ENCODE peak calls at places on chromosomes 1 and 21, in seven cellular contexts. M is stomach, J is K562, A is SK-N-SH, H is transverse colon, P is GM12878, L is H1. D is an unnamed sample.
A peak's percentile ranks its signal among the peaks of the same experiment; 100 is the strongest.

GRCh38 chr1:155504207-155504606 is 58.4 kb downstream of the ASH1L start:
- DNase-seq in M (no peak), J (peak; percentile 31), A (peak; percentile 50), H (no peak), P (no peak), L (no peak), D (no peak)

GRCh38 chr1:65476327-65476726 is 55.9 kb downstream of the LEPR start:
- DNase-seq in M (no peak), J (no peak), A (no peak), H (no peak), P (no peak), L (no peak), D (no peak)

GRCh38 chr1:44947060-44947773 is 39.2 kb downstream of the EIF2B3 start:
- DNase-seq in M (no peak), J (no peak), A (peak; percentile 70), H (no peak), P (no peak), L (no peak), D (no peak)

GRCh38 chr1:182368903-182369302 is 22.7 kb downstream of the GLUL start:
- DNase-seq in M (no peak), J (no peak), A (no peak), H (no peak), P (no peak), L (no peak), D (no peak)

GRCh38 chr1:183898001-183898396 is 93.1 kb downstream of the RGL1 start:
- DNase-seq in M (no peak), J (no peak), A (no peak), H (no peak), P (no peak), L (no peak), D (no peak)

GRCh38 chr1:64550505-64550904 is 80.6 kb downstream of the CACHD1 start:
- DNase-seq in M (no peak), J (no peak), A (no peak), H (no peak), P (no peak), L (no peak), D (no peak)

GRCh38 chr21:45076245-45076661 is 1.9 kb downstream of the ADARB1 start:
- DNase-seq in M (peak; percentile 17), J (no peak), A (no peak), H (no peak), P (no peak), L (no peak), D (peak; percentile 38)

GRCh38 chr1:43549921-43550597 is 19.4 kb downstream of the PTPRF start:
- DNase-seq in M (peak; percentile 95), J (peak; percentile 84), A (no peak), H (peak; percentile 92), P (no peak), L (peak; percentile 88), D (peak; percentile 74)

GRCh38 chr21:33026878-33027400 is 1.2 kb downstream of the OLIG2 start:
- DNase-seq in M (no peak), J (no peak), A (no peak), H (no peak), P (no peak), L (peak; percentile 72), D (peak; percentile 56)

GRCh38 chr21:37675202-37675801 is 241.0 kb downstream of the KCNJ6 start:
- DNase-seq in M (peak; percentile 71), J (peak; percentile 73), A (peak; percentile 80), H (peak; percentile 45), P (no peak), L (peak; percentile 96), D (peak; percentile 74)

GRCh38 chr1:156437465-156437864 is 63.1 kb downstream of the MEF2D start:
- DNase-seq in M (no peak), J (no peak), A (no peak), H (no peak), P (no peak), L (no peak), D (no peak)

GRCh38 chr1:175597969-175598765 is 145.2 kb downstream of the TNR start:
- DNase-seq in M (no peak), J (no peak), A (no peak), H (no peak), P (peak; percentile 51), L (no peak), D (no peak)

GRCh38 chr1:214276786-214277185 is 4.2 kb upstream of the SMYD2 start:
- DNase-seq in M (no peak), J (no peak), A (no peak), H (no peak), P (no peak), L (no peak), D (no peak)

GRCh38 chr1:232150770-232151548 is 479.0 kb downstream of the SIPA1L2 start:
- DNase-seq in M (no peak), J (no peak), A (no peak), H (no peak), P (no peak), L (no peak), D (no peak)

GRCh38 chr1:225329041-225329440 is 98.8 kb downstream of the LBR start:
- DNase-seq in M (no peak), J (no peak), A (no peak), H (no peak), P (no peak), L (no peak), D (no peak)

GRCh38 chr21:25385912-25386474 is 221.3 kb downstream of the MRPL39 start:
- DNase-seq in M (peak; percentile 38), J (peak; percentile 42), A (peak; percentile 47), H (no peak), P (no peak), L (no peak), D (no peak)

GRCh38 chr1:53629101-53629691 is 109.8 kb downstream of the GLIS1 start:
- DNase-seq in M (peak; percentile 23), J (no peak), A (peak; percentile 73), H (no peak), P (no peak), L (peak; percentile 33), D (no peak)

GRCh38 chr1:159091547-159092397 is 15.2 kb upstream of the AIM2 start:
- DNase-seq in M (no peak), J (no peak), A (no peak), H (no peak), P (no peak), L (no peak), D (no peak)

GRCh38 chr1:107405241-107405640 is 264.4 kb downstream of the NTNG1 start:
- DNase-seq in M (no peak), J (no peak), A (no peak), H (no peak), P (no peak), L (no peak), D (no peak)

GRCh38 chr1:160046494-160047115 is 14.8 kb upstream of the PIGM start:
- DNase-seq in M (peak; percentile 39), J (peak; percentile 95), A (peak; percentile 80), H (peak; percentile 50), P (no peak), L (peak; percentile 76), D (peak; percentile 90)

GRCh38 chr1:228082260-228082974 is at the start of gene ARF1:
- DNase-seq in M (peak; percentile 93), J (peak; percentile 100), A (peak; percentile 100), H (peak; percentile 93), P (peak; percentile 60), L (peak; percentile 94), D (peak; percentile 96)
- TF ChIP-seq EP300 in M (no peak), J (no peak), A (no peak), H (no peak), P (peak; percentile 10), L (no peak), D (no peak)

GRCh38 chr1:59705849-59706599 is 108.7 kb upstream of the HOOK1 start:
- DNase-seq in M (no peak), J (no peak), A (no peak), H (no peak), P (no peak), L (no peak), D (no peak)

GRCh38 chr1:59703918-59704378 is 110.8 kb upstream of the HOOK1 start:
- DNase-seq in M (no peak), J (no peak), A (no peak), H (no peak), P (no peak), L (no peak), D (no peak)

GRCh38 chr1:59701376-59701775 is 113.4 kb upstream of the HOOK1 start:
- DNase-seq in M (no peak), J (no peak), A (no peak), H (no peak), P (no peak), L (no peak), D (no peak)

GRCh38 chr1:59704721-59705120 is 110.0 kb upstream of the HOOK1 start:
- DNase-seq in M (no peak), J (no peak), A (no peak), H (no peak), P (no peak), L (no peak), D (no peak)

GRCh38 chr1:59703226-59703917 is 111.4 kb upstream of the HOOK1 start:
- DNase-seq in M (no peak), J (no peak), A (no peak), H (no peak), P (no peak), L (no peak), D (no peak)
- TF ChIP-seq POLR2AphosphoS5 in M (no peak), J (no peak), A (peak; percentile 62), H (no peak), P (no peak), L (no peak), D (no peak)

DNA sequence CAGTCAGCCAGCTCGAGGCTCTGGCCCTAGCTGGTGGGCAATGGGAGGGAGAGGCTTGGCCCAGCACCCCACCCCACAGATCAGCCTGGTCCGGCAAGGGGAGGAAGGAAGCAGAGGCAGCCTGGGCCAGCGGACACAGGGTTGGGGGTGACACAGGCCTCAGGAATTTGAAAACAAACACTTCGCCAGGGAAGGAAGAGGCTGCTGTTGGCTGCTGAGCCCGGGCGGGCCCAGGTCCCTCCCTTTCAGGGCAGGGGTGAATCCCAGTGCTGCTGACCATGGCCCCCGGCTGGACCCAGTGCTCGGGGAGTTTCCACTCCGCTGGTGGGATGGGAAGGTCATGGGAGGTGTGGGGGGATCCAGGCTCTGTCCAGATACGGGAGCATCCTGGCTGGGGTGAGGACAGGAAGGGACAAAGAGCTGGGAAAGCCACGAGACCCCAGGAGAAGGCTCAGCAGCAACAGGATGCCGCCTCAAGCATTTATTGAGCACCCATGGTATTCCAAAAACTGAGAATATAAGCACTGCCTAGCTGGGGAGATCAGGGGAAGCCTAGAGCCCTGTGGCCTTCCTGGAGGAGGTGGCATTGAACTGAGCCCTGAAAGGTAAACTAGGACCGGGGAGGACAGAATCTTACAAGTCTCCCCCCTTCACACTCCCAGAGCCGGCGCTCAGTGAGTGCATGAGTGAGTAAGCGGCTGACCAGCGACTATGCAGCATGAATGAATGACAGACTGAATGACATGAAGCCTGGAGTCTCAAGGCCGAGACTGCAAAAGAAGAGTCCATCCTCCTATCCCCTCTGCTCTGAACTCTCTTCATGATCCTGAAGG is 26.2 kb upstream of the EPHA2 start:
- DNase-seq in M (peak; percentile 86), J (no peak), A (no peak), H (peak; percentile 84), P (no peak), L (peak; percentile 82), D (peak; percentile 97)
- TF ChIP-seq EP300 in M (no peak), J (no peak), A (no peak), H (no peak), P (no peak), L (no peak), D (no peak)

DNA sequence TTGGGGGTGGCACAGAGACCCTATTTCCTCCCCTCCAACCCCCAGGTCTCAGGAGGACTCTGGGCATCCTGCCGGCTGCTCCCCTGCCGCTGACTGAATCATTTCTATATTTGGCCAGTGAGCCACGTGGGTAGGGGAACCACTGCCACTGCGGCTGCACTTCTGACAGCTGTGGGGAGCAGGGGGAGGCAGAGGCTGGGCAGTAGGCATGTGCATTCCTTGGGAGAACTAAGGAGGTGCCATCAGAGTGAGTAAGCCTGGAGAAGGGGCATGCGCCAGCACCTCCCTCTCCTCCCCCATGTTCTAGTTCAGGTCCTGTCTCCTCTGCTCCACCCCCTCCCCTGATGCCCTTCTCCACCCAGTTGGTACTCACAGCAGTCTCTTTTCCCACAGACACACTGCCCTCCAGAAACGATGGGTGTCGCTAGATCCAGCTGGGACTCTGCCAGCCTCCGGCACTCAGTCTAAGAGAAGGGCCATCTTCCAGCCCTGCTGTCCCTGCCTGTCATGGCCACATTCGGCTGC is 12.0 kb downstream of the PPFIA4 start:
- DNase-seq in M (no peak), J (no peak), A (no peak), H (peak; percentile 18), P (no peak), L (no peak), D (peak; percentile 84)
- TF ChIP-seq POLR2AphosphoS5 in M (no peak), J (no peak), A (no peak), H (no peak), P (no peak), L (no peak), D (no peak)

D was measured in sigmoid colon.